ENCODE peak calls at places on chromosomes 13 and 19, in four cellular contexts. N, G, F and C are unnamed samples.

GRCh38 chr13:114282143-114282685 is 813 bp downstream of the UPF3A start:
- DNase-seq in F (no peak), G (peak), N (no peak), C (peak)

GRCh38 chr19:17484520-17485180 is 14.3 kb downstream of the SLC27A1 start:
- DNase-seq in G (no peak), F (no peak), N (no peak), C (no peak)

GRCh38 chr19:9917322-9917721 is 19.0 kb downstream of the OLFM2 start:
- DNase-seq in N (no peak), F (no peak), G (peak), C (no peak)

GRCh38 chr19:35729021-35729420 is 11.2 kb downstream of the KMT2B start:
- DNase-seq in N (no peak), G (no peak), F (no peak), C (no peak)

GRCh38 chr13:26538363-26539317 is 18.8 kb upstream of the WASF3 start:
- DNase-seq in F (no peak), G (no peak), N (no peak), C (no peak)

GRCh38 chr19:46787331-46788100 is 878 bp downstream of the SLC1A5 start:
- DNase-seq in G (peak), F (no peak), N (no peak), C (no peak)

GRCh38 chr19:45057444-45057843 is 18.6 kb downstream of the CLASRP start:
- DNase-seq in G (no peak), F (no peak), N (no peak), C (no peak)

GRCh38 chr19:45515807-45516401 is 8.6 kb downstream of the VASP start:
- DNase-seq in G (peak), N (no peak), F (no peak), C (no peak)

GRCh38 chr19:15433519-15434069 is 14.8 kb upstream of the AKAP8L start:
- DNase-seq in F (no peak), N (no peak), G (no peak), C (no peak)

GRCh38 chr19:42282036-42282762 is 13.1 kb downstream of the CIC start:
- DNase-seq in G (no peak), N (no peak), F (no peak), C (no peak)

GRCh38 chr13:84917252-84917878 is 881.9 kb downstream of the SLITRK6 start:
- DNase-seq in N (no peak), G (no peak), F (no peak), C (no peak)

GRCh38 chr19:48660854-48661731 is 11.7 kb downstream of the NTN5 start:
- DNase-seq in F (no peak), G (peak), N (peak), C (peak)

GRCh38 chr13:110319774-110320509 is 12.9 kb downstream of the COL4A2 start:
- DNase-seq in G (no peak), N (no peak), F (no peak), C (no peak)

GRCh38 chr19:51122112-51122981 is 2.4 kb upstream of the SIGLEC9 start:
- DNase-seq in N (no peak), G (no peak), F (no peak), C (no peak)

GRCh38 chr13:93987458-93987857 is 492.0 kb downstream of the DCT start:
- DNase-seq in N (no peak), G (no peak), F (no peak), C (no peak)

GRCh38 chr19:27843861-27844260 is 1369.1 kb downstream of the UQCRFS1 start:
- DNase-seq in F (no peak), G (no peak), N (no peak), C (no peak)

GRCh38 chr19:28137772-28138171 is 1075.2 kb downstream of the UQCRFS1 start:
- DNase-seq in F (no peak), N (no peak), G (no peak), C (no peak)

GRCh38 chr19:46040952-46041500 is at the start of gene IGFL4:
- DNase-seq in N (no peak), G (no peak), F (no peak), C (no peak)

GRCh38 chr13:32165791-32166190 is 134.2 kb downstream of the FRY start:
- DNase-seq in N (no peak), F (no peak), G (no peak), C (no peak)

GRCh38 chr19:2607712-2608601 is 94.5 kb downstream of the GNG7 start:
- DNase-seq in G (no peak), N (no peak), F (no peak), C (no peak)

GRCh38 chr13:80039000-80039399 is 301.9 kb downstream of the SPRY2 start:
- DNase-seq in F (no peak), G (no peak), N (no peak), C (no peak)

GRCh38 chr19:23314505-23315241 is 64.5 kb upstream of the ZNF724 start:
- DNase-seq in F (no peak), N (no peak), G (no peak), C (no peak)

GRCh38 chr19:48997972-48998371 is 4.3 kb downstream of the RUVBL2 start:
- DNase-seq in F (no peak), G (peak), N (no peak), C (no peak)

GRCh38 chr13:110546933-110547332 is 14.6 kb downstream of the RAB20 start:
- DNase-seq in N (no peak), G (no peak), F (no peak), C (no peak)

GRCh38 chr13:111204438-111205177 is 89.5 kb downstream of the ARHGEF7 start:
- DNase-seq in N (no peak), G (no peak), F (no peak), C (no peak)

GRCh38 chr13:32391101-32391620 is 36.8 kb downstream of the N4BP2L1 start:
- DNase-seq in N (no peak), G (no peak), F (no peak), C (no peak)

GRCh38 chr13:54261856-54262255 is 1233.2 kb downstream of the OLFM4 start:
- DNase-seq in F (no peak), G (no peak), N (no peak), C (no peak)

GRCh38 chr19:55528030-55528801 is 8.7 kb downstream of the SBK2 start:
- DNase-seq in N (no peak), G (no peak), F (no peak), C (no peak)

GRCh38 chr19:42177686-42178019 is 39.8 kb downstream of the DEDD2 start:
- DNase-seq in F (no peak), N (no peak), G (no peak), C (no peak)

GRCh38 chr19:57008432-57008831 is 111.4 kb upstream of the USP29 start:
- DNase-seq in N (no peak), F (no peak), G (no peak), C (no peak)

GRCh38 chr13:109787135-109787954 is 962 bp upstream of the IRS2 start:
- DNase-seq in F (no peak), G (peak), N (no peak), C (no peak)

GRCh38 chr13:111367340-111367739 is 46.9 kb downstream of the TEX29 start:
- DNase-seq in N (no peak), F (no peak), G (no peak), C (no peak)

GRCh38 chr13:19860884-19861655 is 2.4 kb downstream of the ZMYM5 start:
- DNase-seq in G (no peak), F (no peak), N (no peak), C (no peak)

GRCh38 chr13:60112771-60113170 is 51.0 kb downstream of the DIAPH3 start:
- DNase-seq in G (no peak), N (no peak), F (no peak), C (no peak)

GRCh38 chr13:101181076-101181685 is 235.1 kb downstream of the NALCN start:
- DNase-seq in N (no peak), G (no peak), F (no peak), C (no peak)

GRCh38 chr13:76527041-76527440 is 359.2 kb downstream of the KCTD12 start:
- DNase-seq in N (no peak), G (no peak), F (no peak), C (no peak)

GRCh38 chr19:2391118-2391725 is 31.2 kb downstream of the TMPRSS9 start:
- DNase-seq in N (no peak), G (peak), F (no peak), C (no peak)

GRCh38 chr19:56866563-56866962 is 26.0 kb upstream of the PEG3 start:
- DNase-seq in F (no peak), G (no peak), N (no peak), C (no peak)

GRCh38 chr19:40776966-40777794 is 867 bp upstream of the RAB4B start:
- DNase-seq in N (peak), G (peak), F (peak), C (peak)

GRCh38 chr19:40778865-40779284 is 828 bp downstream of the RAB4B start:
- DNase-seq in G (no peak), N (no peak), F (no peak), C (no peak)

GRCh38 chr19:40776364-40776763 is 1.0 kb downstream of the MIA start:
- DNase-seq in F (no peak), N (no peak), G (no peak), C (no peak)

GRCh38 chr19:40777795-40778044 is 327 bp upstream of the RAB4B start:
- DNase-seq in N (no peak), G (no peak), F (no peak), C (no peak)

DNA sequence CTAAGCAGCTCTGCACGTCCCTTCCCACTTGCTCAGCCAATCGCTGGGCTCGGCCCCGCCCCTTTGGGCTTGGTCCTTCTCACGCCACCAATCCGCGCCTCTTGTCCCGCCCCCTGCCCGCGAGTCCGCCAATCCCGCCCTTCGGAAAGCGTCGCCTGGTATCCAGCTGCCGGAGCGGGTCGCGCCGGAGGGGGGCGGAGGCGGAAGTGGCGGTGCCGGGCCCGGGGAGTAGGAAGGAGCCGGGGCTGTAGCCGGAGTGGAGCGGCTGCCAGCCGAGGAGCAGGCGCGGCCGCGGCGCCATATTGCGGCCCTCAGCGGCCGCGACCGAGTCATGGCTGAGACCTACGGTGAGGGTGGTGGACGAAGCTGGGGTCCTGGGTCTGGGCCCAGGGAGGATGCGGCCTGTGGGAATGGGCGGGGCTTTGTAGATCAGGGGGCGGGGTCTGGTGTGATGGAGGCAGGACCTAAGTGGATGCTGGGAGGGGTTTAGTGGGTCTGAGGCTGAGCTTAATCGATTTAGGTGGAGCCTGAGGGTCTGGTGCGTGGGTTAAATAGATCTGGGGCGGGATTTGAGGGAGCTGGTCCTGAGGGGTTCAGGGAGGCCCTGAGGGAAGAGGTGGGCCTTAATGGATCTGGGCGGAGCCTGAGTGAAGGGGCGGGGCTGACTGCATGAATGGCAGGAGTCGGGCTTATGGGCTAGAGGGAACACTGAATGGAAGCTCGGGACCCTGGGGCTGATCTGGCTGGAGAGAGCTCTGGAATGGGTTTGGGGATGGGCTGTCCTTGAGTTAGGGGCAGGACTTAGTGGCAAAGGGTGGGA is at the start of gene RAB4B:
- DNase-seq in F (peak), G (peak), N (peak), C (peak)
- TF ChIP-seq POLR2AphosphoS5 in F (no peak), G (no peak), N (no peak), C (no peak)

DNA sequence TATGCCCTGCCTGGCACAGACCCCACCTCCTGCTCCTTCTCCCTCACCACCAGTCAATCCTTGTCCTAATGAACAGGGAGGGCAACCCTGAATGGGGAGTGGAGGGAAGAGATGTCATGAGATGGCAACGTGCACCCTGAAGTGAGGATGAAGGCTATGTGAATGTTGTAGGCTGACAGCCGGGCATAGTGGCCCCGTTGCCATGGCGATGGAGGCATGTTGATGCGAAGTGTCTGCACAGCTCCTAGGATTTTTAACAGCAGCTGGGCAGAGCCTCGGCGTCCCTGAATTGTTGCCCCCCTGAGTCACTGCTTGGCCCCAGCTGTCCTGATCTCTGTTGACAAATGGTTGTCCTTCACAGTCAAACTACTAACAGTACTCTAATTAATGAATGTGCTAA is 4.8 kb upstream of the ALOX5AP start:
- DNase-seq in G (no peak), F (no peak), N (no peak), C (no peak)
- TF ChIP-seq TAF1 in G (no peak), F (no peak), N (no peak), C (no peak)

GRCh38 chr19:53868892-53869804 is 1.5 kb downstream of the MYADM start:
- DNase-seq in F (no peak), N (peak), G (peak), C (peak)
- TF ChIP-seq POLR2A in F (peak), N (no peak), G (peak), C (no peak)

DNA sequence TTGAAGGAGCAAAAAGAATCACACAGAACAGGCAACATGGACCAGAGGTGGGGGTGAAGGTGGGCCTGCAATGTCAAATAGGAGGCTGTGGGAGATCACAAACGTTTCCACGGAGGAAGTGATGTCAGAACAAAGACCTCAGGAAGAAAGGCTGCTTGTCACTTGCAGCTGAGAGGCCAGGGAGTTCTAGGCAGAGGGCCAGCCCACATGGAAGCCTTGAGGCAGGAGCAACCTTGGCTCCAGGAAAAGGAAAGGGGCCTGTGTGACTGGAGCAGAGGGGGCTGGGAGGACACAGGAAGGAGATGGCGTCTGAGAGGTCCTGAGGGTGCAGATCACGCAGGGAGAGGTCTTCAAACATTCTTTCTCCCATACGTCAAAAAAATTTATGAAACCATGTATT is 16.3 kb downstream of the ZNF160 start:
- DNase-seq in F (no peak), G (no peak), N (no peak), C (no peak)
- TF ChIP-seq POLR2AphosphoS5 in F (no peak), G (no peak), N (no peak), C (no peak)

GRCh38 chr19:1315470-1316166 is 29.9 kb downstream of the EFNA2 start:
- DNase-seq in F (no peak), N (peak), G (peak), C (peak)
- TF ChIP-seq TAF1 in F (no peak), N (no peak), G (no peak), C (no peak)

GRCh38 chr19:19528721-19529490 is at the start of gene YJEFN3:
- DNase-seq in G (no peak), N (no peak), F (no peak), C (no peak)
- TF ChIP-seq POLR2A in G (no peak), N (no peak), F (no peak), C (no peak)

DNA sequence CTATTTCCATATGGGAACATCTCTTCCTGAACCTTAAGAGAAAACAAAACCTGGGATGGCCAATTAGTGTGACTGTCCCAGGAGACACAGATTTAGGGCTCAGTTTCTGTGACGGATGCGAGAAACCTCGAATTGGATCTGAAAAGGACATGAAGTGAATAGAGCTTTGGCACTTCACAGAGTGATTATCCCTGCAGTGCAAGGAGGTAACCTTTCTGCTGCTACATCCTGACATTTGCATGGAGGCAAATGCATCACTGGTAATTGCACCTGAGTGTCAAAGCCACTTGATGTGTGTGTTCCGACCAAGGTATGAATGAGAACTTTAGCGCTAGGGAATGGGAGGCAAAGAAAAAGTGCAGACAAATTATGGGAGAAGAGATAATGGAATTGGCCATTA is 442.3 kb upstream of the KLF12 start:
- DNase-seq in G (no peak), N (no peak), F (no peak), C (no peak)
- TF ChIP-seq POLR2AphosphoS5 in G (no peak), N (no peak), F (no peak), C (no peak)

GRCh38 chr13:98482476-98483444 is 94.1 kb downstream of the STK24 start:
- DNase-seq in N (no peak), F (no peak), G (no peak), C (no peak)
- TF ChIP-seq TAF1 in N (no peak), F (no peak), G (no peak), C (no peak)